ENCODE peak calls at places on chromosome 4, in eight cellular contexts. One of them, this sample, is unnamed.
A peak's percentile ranks its signal among the peaks of the same experiment; 100 is the strongest.

GRCh38 chr4:10026485-10026884 is 5.2 kb upstream of the SLC2A9 start:
- DNase-seq in stimulated activated naive CD8-positive, alpha-beta T cell treated with anti-CD3 and anti-CD28 coated beads, Interleukin-15, amount 100 ng/mL, for 72 hours: no peak
- DNase-seq in activated CD4-positive, alpha-beta T cell treated with anti-CD3 and anti-CD28 coated beads, Interleukin-2, amount 50 U/mL, for 48 hours: no peak
- DNase-seq in H54: no peak
- DNase-seq in left ventricle myocardium superior: no peak
- DNase-seq in lung: no peak
- DNase-seq in sigmoid colon: peak; percentile 46
- DNase-seq in activated CD8-positive, alpha-beta memory T cell treated with anti-CD3 and anti-CD28 coated beads for 1 hour: no peak
- DNase-seq in this sample: no peak

GRCh38 chr4:128558896-128559669 is 250.4 kb upstream of the JADE1 start:
- DNase-seq in stimulated activated naive CD8-positive, alpha-beta T cell treated with anti-CD3 and anti-CD28 coated beads, Interleukin-15, amount 100 ng/mL, for 72 hours: no peak
- DNase-seq in activated CD4-positive, alpha-beta T cell treated with anti-CD3 and anti-CD28 coated beads, Interleukin-2, amount 50 U/mL, for 48 hours: no peak
- DNase-seq in H54: no peak
- DNase-seq in left ventricle myocardium superior: no peak
- DNase-seq in lung: no peak
- DNase-seq in sigmoid colon: peak; percentile 87
- DNase-seq in activated CD8-positive, alpha-beta memory T cell treated with anti-CD3 and anti-CD28 coated beads for 1 hour: no peak
- DNase-seq in this sample: no peak

GRCh38 chr4:128364565-128364964 is 77.0 kb upstream of the PGRMC2 start:
- DNase-seq in stimulated activated naive CD8-positive, alpha-beta T cell treated with anti-CD3 and anti-CD28 coated beads, Interleukin-15, amount 100 ng/mL, for 72 hours: no peak
- DNase-seq in activated CD4-positive, alpha-beta T cell treated with anti-CD3 and anti-CD28 coated beads, Interleukin-2, amount 50 U/mL, for 48 hours: no peak
- DNase-seq in H54: no peak
- DNase-seq in left ventricle myocardium superior: no peak
- DNase-seq in lung: no peak
- DNase-seq in sigmoid colon: no peak
- DNase-seq in activated CD8-positive, alpha-beta memory T cell treated with anti-CD3 and anti-CD28 coated beads for 1 hour: no peak
- DNase-seq in this sample: no peak

GRCh38 chr4:78480286-78480685 is 71.3 kb upstream of the ANXA3 start:
- DNase-seq in stimulated activated naive CD8-positive, alpha-beta T cell treated with anti-CD3 and anti-CD28 coated beads, Interleukin-15, amount 100 ng/mL, for 72 hours: no peak
- DNase-seq in activated CD4-positive, alpha-beta T cell treated with anti-CD3 and anti-CD28 coated beads, Interleukin-2, amount 50 U/mL, for 48 hours: no peak
- DNase-seq in H54: no peak
- DNase-seq in left ventricle myocardium superior: no peak
- DNase-seq in lung: no peak
- DNase-seq in sigmoid colon: no peak
- DNase-seq in activated CD8-positive, alpha-beta memory T cell treated with anti-CD3 and anti-CD28 coated beads for 1 hour: no peak
- DNase-seq in this sample: no peak

GRCh38 chr4:94410678-94411206 is 41.0 kb upstream of the PDLIM5 start:
- DNase-seq in stimulated activated naive CD8-positive, alpha-beta T cell treated with anti-CD3 and anti-CD28 coated beads, Interleukin-15, amount 100 ng/mL, for 72 hours: no peak
- DNase-seq in activated CD4-positive, alpha-beta T cell treated with anti-CD3 and anti-CD28 coated beads, Interleukin-2, amount 50 U/mL, for 48 hours: no peak
- DNase-seq in H54: no peak
- DNase-seq in left ventricle myocardium superior: peak; percentile 70
- DNase-seq in lung: no peak
- DNase-seq in sigmoid colon: peak; percentile 91
- DNase-seq in activated CD8-positive, alpha-beta memory T cell treated with anti-CD3 and anti-CD28 coated beads for 1 hour: no peak
- DNase-seq in this sample: peak; percentile 65

GRCh38 chr4:72909461-72909860 is 160.1 kb downstream of the COX18 start:
- DNase-seq in stimulated activated naive CD8-positive, alpha-beta T cell treated with anti-CD3 and anti-CD28 coated beads, Interleukin-15, amount 100 ng/mL, for 72 hours: no peak
- DNase-seq in activated CD4-positive, alpha-beta T cell treated with anti-CD3 and anti-CD28 coated beads, Interleukin-2, amount 50 U/mL, for 48 hours: no peak
- DNase-seq in H54: no peak
- DNase-seq in left ventricle myocardium superior: no peak
- DNase-seq in lung: no peak
- DNase-seq in sigmoid colon: no peak
- DNase-seq in activated CD8-positive, alpha-beta memory T cell treated with anti-CD3 and anti-CD28 coated beads for 1 hour: no peak
- DNase-seq in this sample: no peak

GRCh38 chr4:77310931-77311330 is 153.9 kb downstream of the CCNG2 start:
- DNase-seq in stimulated activated naive CD8-positive, alpha-beta T cell treated with anti-CD3 and anti-CD28 coated beads, Interleukin-15, amount 100 ng/mL, for 72 hours: no peak
- DNase-seq in activated CD4-positive, alpha-beta T cell treated with anti-CD3 and anti-CD28 coated beads, Interleukin-2, amount 50 U/mL, for 48 hours: no peak
- DNase-seq in H54: no peak
- DNase-seq in left ventricle myocardium superior: no peak
- DNase-seq in lung: no peak
- DNase-seq in sigmoid colon: no peak
- DNase-seq in activated CD8-positive, alpha-beta memory T cell treated with anti-CD3 and anti-CD28 coated beads for 1 hour: no peak
- DNase-seq in this sample: no peak

GRCh38 chr4:109959195-109959594 is 46.5 kb downstream of the EGF start:
- DNase-seq in stimulated activated naive CD8-positive, alpha-beta T cell treated with anti-CD3 and anti-CD28 coated beads, Interleukin-15, amount 100 ng/mL, for 72 hours: no peak
- DNase-seq in activated CD4-positive, alpha-beta T cell treated with anti-CD3 and anti-CD28 coated beads, Interleukin-2, amount 50 U/mL, for 48 hours: no peak
- DNase-seq in H54: no peak
- DNase-seq in left ventricle myocardium superior: no peak
- DNase-seq in lung: no peak
- DNase-seq in sigmoid colon: no peak
- DNase-seq in activated CD8-positive, alpha-beta memory T cell treated with anti-CD3 and anti-CD28 coated beads for 1 hour: no peak
- DNase-seq in this sample: no peak

GRCh38 chr4:72209600-72209999 is 177.8 kb downstream of the NPFFR2 start:
- DNase-seq in stimulated activated naive CD8-positive, alpha-beta T cell treated with anti-CD3 and anti-CD28 coated beads, Interleukin-15, amount 100 ng/mL, for 72 hours: no peak
- DNase-seq in activated CD4-positive, alpha-beta T cell treated with anti-CD3 and anti-CD28 coated beads, Interleukin-2, amount 50 U/mL, for 48 hours: no peak
- DNase-seq in H54: no peak
- DNase-seq in left ventricle myocardium superior: no peak
- DNase-seq in lung: no peak
- DNase-seq in sigmoid colon: no peak
- DNase-seq in activated CD8-positive, alpha-beta memory T cell treated with anti-CD3 and anti-CD28 coated beads for 1 hour: no peak
- DNase-seq in this sample: no peak

GRCh38 chr4:113882668-113883067 is 96.8 kb downstream of the ARSJ start:
- DNase-seq in stimulated activated naive CD8-positive, alpha-beta T cell treated with anti-CD3 and anti-CD28 coated beads, Interleukin-15, amount 100 ng/mL, for 72 hours: no peak
- DNase-seq in activated CD4-positive, alpha-beta T cell treated with anti-CD3 and anti-CD28 coated beads, Interleukin-2, amount 50 U/mL, for 48 hours: no peak
- DNase-seq in H54: no peak
- DNase-seq in left ventricle myocardium superior: no peak
- DNase-seq in lung: no peak
- DNase-seq in sigmoid colon: no peak
- DNase-seq in activated CD8-positive, alpha-beta memory T cell treated with anti-CD3 and anti-CD28 coated beads for 1 hour: no peak
- DNase-seq in this sample: no peak

GRCh38 chr4:14566518-14566917 is 435.8 kb upstream of the CPEB2 start:
- DNase-seq in stimulated activated naive CD8-positive, alpha-beta T cell treated with anti-CD3 and anti-CD28 coated beads, Interleukin-15, amount 100 ng/mL, for 72 hours: no peak
- DNase-seq in activated CD4-positive, alpha-beta T cell treated with anti-CD3 and anti-CD28 coated beads, Interleukin-2, amount 50 U/mL, for 48 hours: no peak
- DNase-seq in H54: no peak
- DNase-seq in left ventricle myocardium superior: no peak
- DNase-seq in lung: no peak
- DNase-seq in sigmoid colon: no peak
- DNase-seq in activated CD8-positive, alpha-beta memory T cell treated with anti-CD3 and anti-CD28 coated beads for 1 hour: no peak
- DNase-seq in this sample: no peak

GRCh38 chr4:16764622-16765021 is 133.8 kb downstream of the LDB2 start:
- DNase-seq in stimulated activated naive CD8-positive, alpha-beta T cell treated with anti-CD3 and anti-CD28 coated beads, Interleukin-15, amount 100 ng/mL, for 72 hours: no peak
- DNase-seq in activated CD4-positive, alpha-beta T cell treated with anti-CD3 and anti-CD28 coated beads, Interleukin-2, amount 50 U/mL, for 48 hours: no peak
- DNase-seq in H54: no peak
- DNase-seq in left ventricle myocardium superior: no peak
- DNase-seq in lung: no peak
- DNase-seq in sigmoid colon: no peak
- DNase-seq in activated CD8-positive, alpha-beta memory T cell treated with anti-CD3 and anti-CD28 coated beads for 1 hour: no peak
- DNase-seq in this sample: no peak

GRCh38 chr4:7381221-7381889 is 53.4 kb downstream of the PSAPL1 start:
- DNase-seq in stimulated activated naive CD8-positive, alpha-beta T cell treated with anti-CD3 and anti-CD28 coated beads, Interleukin-15, amount 100 ng/mL, for 72 hours: no peak
- DNase-seq in activated CD4-positive, alpha-beta T cell treated with anti-CD3 and anti-CD28 coated beads, Interleukin-2, amount 50 U/mL, for 48 hours: no peak
- DNase-seq in H54: no peak
- DNase-seq in left ventricle myocardium superior: peak; percentile 46
- DNase-seq in lung: no peak
- DNase-seq in sigmoid colon: peak; percentile 50
- DNase-seq in activated CD8-positive, alpha-beta memory T cell treated with anti-CD3 and anti-CD28 coated beads for 1 hour: no peak
- DNase-seq in this sample: no peak

GRCh38 chr4:10192331-10192730 is 75.7 kb upstream of the WDR1 start:
- DNase-seq in stimulated activated naive CD8-positive, alpha-beta T cell treated with anti-CD3 and anti-CD28 coated beads, Interleukin-15, amount 100 ng/mL, for 72 hours: no peak
- DNase-seq in activated CD4-positive, alpha-beta T cell treated with anti-CD3 and anti-CD28 coated beads, Interleukin-2, amount 50 U/mL, for 48 hours: no peak
- DNase-seq in H54: no peak
- DNase-seq in left ventricle myocardium superior: no peak
- DNase-seq in lung: peak; percentile 14
- DNase-seq in sigmoid colon: no peak
- DNase-seq in activated CD8-positive, alpha-beta memory T cell treated with anti-CD3 and anti-CD28 coated beads for 1 hour: no peak
- DNase-seq in this sample: no peak

GRCh38 chr4:56979674-56980073 is 978 bp downstream of the POLR2B start:
- DNase-seq in stimulated activated naive CD8-positive, alpha-beta T cell treated with anti-CD3 and anti-CD28 coated beads, Interleukin-15, amount 100 ng/mL, for 72 hours: peak; percentile 40
- DNase-seq in activated CD4-positive, alpha-beta T cell treated with anti-CD3 and anti-CD28 coated beads, Interleukin-2, amount 50 U/mL, for 48 hours: peak; percentile 70
- DNase-seq in H54: no peak
- DNase-seq in left ventricle myocardium superior: no peak
- DNase-seq in lung: no peak
- DNase-seq in sigmoid colon: no peak
- DNase-seq in activated CD8-positive, alpha-beta memory T cell treated with anti-CD3 and anti-CD28 coated beads for 1 hour: no peak
- DNase-seq in this sample: no peak

GRCh38 chr4:122652379-122652778 is 31.5 kb upstream of the IL21 start:
- DNase-seq in stimulated activated naive CD8-positive, alpha-beta T cell treated with anti-CD3 and anti-CD28 coated beads, Interleukin-15, amount 100 ng/mL, for 72 hours: peak; percentile 34
- DNase-seq in activated CD4-positive, alpha-beta T cell treated with anti-CD3 and anti-CD28 coated beads, Interleukin-2, amount 50 U/mL, for 48 hours: peak; percentile 76
- DNase-seq in H54: no peak
- DNase-seq in left ventricle myocardium superior: no peak
- DNase-seq in lung: peak; percentile 52
- DNase-seq in sigmoid colon: no peak
- DNase-seq in activated CD8-positive, alpha-beta memory T cell treated with anti-CD3 and anti-CD28 coated beads for 1 hour: no peak
- DNase-seq in this sample: no peak

GRCh38 chr4:145635117-145635516 is 15.9 kb downstream of the MMAA start:
- DNase-seq in stimulated activated naive CD8-positive, alpha-beta T cell treated with anti-CD3 and anti-CD28 coated beads, Interleukin-15, amount 100 ng/mL, for 72 hours: no peak
- DNase-seq in activated CD4-positive, alpha-beta T cell treated with anti-CD3 and anti-CD28 coated beads, Interleukin-2, amount 50 U/mL, for 48 hours: no peak
- DNase-seq in H54: no peak
- DNase-seq in left ventricle myocardium superior: no peak
- DNase-seq in lung: no peak
- DNase-seq in sigmoid colon: no peak
- DNase-seq in activated CD8-positive, alpha-beta memory T cell treated with anti-CD3 and anti-CD28 coated beads for 1 hour: no peak
- DNase-seq in this sample: no peak

GRCh38 chr4:138576684-138577083 is 334.5 kb upstream of the SLC7A11 start:
- DNase-seq in stimulated activated naive CD8-positive, alpha-beta T cell treated with anti-CD3 and anti-CD28 coated beads, Interleukin-15, amount 100 ng/mL, for 72 hours: no peak
- DNase-seq in activated CD4-positive, alpha-beta T cell treated with anti-CD3 and anti-CD28 coated beads, Interleukin-2, amount 50 U/mL, for 48 hours: no peak
- DNase-seq in H54: no peak
- DNase-seq in left ventricle myocardium superior: no peak
- DNase-seq in lung: no peak
- DNase-seq in sigmoid colon: no peak
- DNase-seq in activated CD8-positive, alpha-beta memory T cell treated with anti-CD3 and anti-CD28 coated beads for 1 hour: no peak
- DNase-seq in this sample: no peak

GRCh38 chr4:26343041-26343403 is 22.2 kb downstream of the RBPJ start:
- DNase-seq in stimulated activated naive CD8-positive, alpha-beta T cell treated with anti-CD3 and anti-CD28 coated beads, Interleukin-15, amount 100 ng/mL, for 72 hours: no peak
- DNase-seq in activated CD4-positive, alpha-beta T cell treated with anti-CD3 and anti-CD28 coated beads, Interleukin-2, amount 50 U/mL, for 48 hours: no peak
- DNase-seq in H54: no peak
- DNase-seq in left ventricle myocardium superior: no peak
- DNase-seq in lung: no peak
- DNase-seq in sigmoid colon: no peak
- DNase-seq in activated CD8-positive, alpha-beta memory T cell treated with anti-CD3 and anti-CD28 coated beads for 1 hour: no peak
- DNase-seq in this sample: no peak

GRCh38 chr4:159283697-159284492 is 181.0 kb downstream of the RAPGEF2 start:
- DNase-seq in stimulated activated naive CD8-positive, alpha-beta T cell treated with anti-CD3 and anti-CD28 coated beads, Interleukin-15, amount 100 ng/mL, for 72 hours: no peak
- DNase-seq in activated CD4-positive, alpha-beta T cell treated with anti-CD3 and anti-CD28 coated beads, Interleukin-2, amount 50 U/mL, for 48 hours: no peak
- DNase-seq in H54: no peak
- DNase-seq in left ventricle myocardium superior: no peak
- DNase-seq in lung: no peak
- DNase-seq in sigmoid colon: no peak
- DNase-seq in activated CD8-positive, alpha-beta memory T cell treated with anti-CD3 and anti-CD28 coated beads for 1 hour: no peak
- DNase-seq in this sample: no peak

GRCh38 chr4:123488916-123489315 is 92.3 kb downstream of the SPRY1 start:
- DNase-seq in stimulated activated naive CD8-positive, alpha-beta T cell treated with anti-CD3 and anti-CD28 coated beads, Interleukin-15, amount 100 ng/mL, for 72 hours: peak; percentile 25
- DNase-seq in activated CD4-positive, alpha-beta T cell treated with anti-CD3 and anti-CD28 coated beads, Interleukin-2, amount 50 U/mL, for 48 hours: no peak
- DNase-seq in H54: peak; percentile 35
- DNase-seq in left ventricle myocardium superior: no peak
- DNase-seq in lung: no peak
- DNase-seq in sigmoid colon: no peak
- DNase-seq in activated CD8-positive, alpha-beta memory T cell treated with anti-CD3 and anti-CD28 coated beads for 1 hour: no peak
- DNase-seq in this sample: no peak

GRCh38 chr4:164012396-164013027 is 518.0 kb downstream of the TMA16 start:
- DNase-seq in stimulated activated naive CD8-positive, alpha-beta T cell treated with anti-CD3 and anti-CD28 coated beads, Interleukin-15, amount 100 ng/mL, for 72 hours: no peak
- DNase-seq in activated CD4-positive, alpha-beta T cell treated with anti-CD3 and anti-CD28 coated beads, Interleukin-2, amount 50 U/mL, for 48 hours: peak; percentile 9
- DNase-seq in H54: peak; percentile 5
- DNase-seq in left ventricle myocardium superior: no peak
- DNase-seq in lung: no peak
- DNase-seq in sigmoid colon: no peak
- DNase-seq in activated CD8-positive, alpha-beta memory T cell treated with anti-CD3 and anti-CD28 coated beads for 1 hour: no peak
- DNase-seq in this sample: no peak

GRCh38 chr4:163554870-163555465 is 60.5 kb downstream of the TMA16 start:
- DNase-seq in stimulated activated naive CD8-positive, alpha-beta T cell treated with anti-CD3 and anti-CD28 coated beads, Interleukin-15, amount 100 ng/mL, for 72 hours: no peak
- DNase-seq in activated CD4-positive, alpha-beta T cell treated with anti-CD3 and anti-CD28 coated beads, Interleukin-2, amount 50 U/mL, for 48 hours: no peak
- DNase-seq in H54: no peak
- DNase-seq in left ventricle myocardium superior: no peak
- DNase-seq in lung: no peak
- DNase-seq in sigmoid colon: no peak
- DNase-seq in activated CD8-positive, alpha-beta memory T cell treated with anti-CD3 and anti-CD28 coated beads for 1 hour: no peak
- DNase-seq in this sample: no peak

GRCh38 chr4:184808719-184809062 is 17.1 kb downstream of the ACSL1 start:
- DNase-seq in stimulated activated naive CD8-positive, alpha-beta T cell treated with anti-CD3 and anti-CD28 coated beads, Interleukin-15, amount 100 ng/mL, for 72 hours: no peak
- DNase-seq in activated CD4-positive, alpha-beta T cell treated with anti-CD3 and anti-CD28 coated beads, Interleukin-2, amount 50 U/mL, for 48 hours: no peak
- DNase-seq in H54: no peak
- DNase-seq in left ventricle myocardium superior: no peak
- DNase-seq in lung: no peak
- DNase-seq in sigmoid colon: no peak
- DNase-seq in activated CD8-positive, alpha-beta memory T cell treated with anti-CD3 and anti-CD28 coated beads for 1 hour: no peak
- DNase-seq in this sample: no peak

GRCh38 chr4:153156263-153156662 is 48.0 kb upstream of the TRIM2 start:
- DNase-seq in stimulated activated naive CD8-positive, alpha-beta T cell treated with anti-CD3 and anti-CD28 coated beads, Interleukin-15, amount 100 ng/mL, for 72 hours: no peak
- DNase-seq in activated CD4-positive, alpha-beta T cell treated with anti-CD3 and anti-CD28 coated beads, Interleukin-2, amount 50 U/mL, for 48 hours: peak; percentile 48
- DNase-seq in H54: no peak
- DNase-seq in left ventricle myocardium superior: no peak
- DNase-seq in lung: no peak
- DNase-seq in sigmoid colon: no peak
- DNase-seq in activated CD8-positive, alpha-beta memory T cell treated with anti-CD3 and anti-CD28 coated beads for 1 hour: no peak
- DNase-seq in this sample: no peak

This sample was measured in heart right ventricle.